ENCODE peak calls at places on chromosomes 7 and 10, in six cellular contexts. S is PC-3, Z is Panc1, H is neuronal stem cell, T is endothelial cell of umbilical vein, N is uterus. M is an unnamed sample.

GRCh38 chr7:101378808-101379207 is 16.1 kb downstream of the COL26A1 start:
- DNase-seq in Z (no peak), N (no peak), S (no peak), H (peak), T (no peak), M (no peak)

GRCh38 chr10:21510218-21511070 is 15.0 kb downstream of the SKIDA1 start:
- DNase-seq in T (no peak), S (no peak), Z (no peak), H (peak), N (no peak), M (no peak)

GRCh38 chr10:1123198-1123597 is 67.0 kb downstream of the WDR37 start:
- DNase-seq in N (no peak), S (no peak), H (no peak), Z (no peak), T (peak), M (no peak)

GRCh38 chr10:96292971-96293909 is 11.0 kb upstream of the DNTT start:
- DNase-seq in T (peak), S (peak), H (peak), Z (peak), N (no peak), M (no peak)

GRCh38 chr10:132400547-132401151 is 3.6 kb downstream of the PWWP2B start:
- DNase-seq in N (no peak), Z (no peak), T (no peak), H (no peak), S (no peak), M (no peak)

GRCh38 chr10:24603333-24603732 is 120.4 kb downstream of the ARHGAP21 start:
- DNase-seq in H (no peak), N (no peak), S (peak), T (no peak), Z (no peak), M (peak)

GRCh38 chr7:2670720-2671391 is 17.1 kb upstream of the AMZ1 start:
- DNase-seq in H (peak), T (peak), Z (peak), N (no peak), S (peak), M (no peak)

GRCh38 chr7:24401628-24402593 is 117.9 kb downstream of the NPY start:
- DNase-seq in N (no peak), H (no peak), T (peak), S (peak), Z (peak), M (no peak)

GRCh38 chr7:2474813-2475677 is 1.2 kb downstream of the GRIFIN start:
- DNase-seq in T (no peak), Z (no peak), H (no peak), N (no peak), S (no peak), M (no peak)

GRCh38 chr7:20539201-20539600 is 76.3 kb upstream of the ABCB5 start:
- DNase-seq in N (no peak), H (no peak), Z (no peak), S (peak), T (no peak), M (no peak)

GRCh38 chr10:67004690-67005089 is 78.9 kb downstream of the LRRTM3 start:
- DNase-seq in T (no peak), H (no peak), N (no peak), S (no peak), Z (no peak), M (no peak)

GRCh38 chr7:1895664-1896515 is 225.8 kb downstream of the ELFN1 start:
- DNase-seq in H (no peak), Z (no peak), S (no peak), N (no peak), T (no peak), M (no peak)

GRCh38 chr10:63456437-63457210 is 9.2 kb downstream of the JMJD1C start:
- DNase-seq in H (no peak), T (no peak), N (no peak), Z (no peak), S (no peak), M (no peak)

GRCh38 chr7:139075031-139075652 is 34.4 kb downstream of the ZC3HAV1 start:
- DNase-seq in Z (peak), N (peak), T (peak), H (peak), S (peak), M (no peak)

GRCh38 chr7:13880789-13881188 is 108.7 kb downstream of the ETV1 start:
- DNase-seq in T (no peak), N (no peak), H (no peak), Z (no peak), S (peak), M (peak)

GRCh38 chr7:29304756-29305155 is 110.2 kb downstream of the CHN2 start:
- DNase-seq in S (peak), Z (no peak), T (peak), H (no peak), N (peak), M (no peak)

GRCh38 chr7:133252506-133252857 is 396 bp upstream of the EXOC4 start:
- DNase-seq in N (no peak), S (no peak), T (no peak), H (no peak), Z (no peak), M (no peak)

GRCh38 chr10:35192645-35193249 is 66.1 kb downstream of the CREM start:
- DNase-seq in S (no peak), T (no peak), Z (no peak), N (no peak), H (no peak), M (no peak)

GRCh38 chr7:85773116-85773783 is 586.4 kb upstream of the SEMA3D start:
- DNase-seq in T (no peak), S (no peak), N (no peak), Z (no peak), H (no peak), M (no peak)

GRCh38 chr10:113704637-113705343 is 25.1 kb downstream of the CASP7 start:
- DNase-seq in S (peak), H (peak), T (peak), Z (peak), N (no peak), M (no peak)

GRCh38 chr10:12041766-12042408 is 722 bp downstream of the UPF2 start:
- DNase-seq in S (peak), Z (no peak), N (no peak), H (no peak), T (peak), M (no peak)

GRCh38 chr10:101063162-101063525 is 1.4 kb downstream of the KAZALD1 start:
- DNase-seq in Z (no peak), H (no peak), S (no peak), N (no peak), T (no peak), M (no peak)

GRCh38 chr7:22425361-22425760 is 68.4 kb upstream of the RAPGEF5 start:
- DNase-seq in N (no peak), H (no peak), Z (no peak), T (no peak), S (no peak), M (no peak)

GRCh38 chr7:70035955-70036354 is 437.7 kb downstream of the AUTS2 start:
- DNase-seq in S (no peak), Z (no peak), H (no peak), N (no peak), T (no peak), M (no peak)

GRCh38 chr10:57628592-57629284 is 639.0 kb downstream of the IPMK start:
- DNase-seq in Z (no peak), H (no peak), S (no peak), T (no peak), N (no peak), M (no peak)

GRCh38 chr10:85557077-85557476 is 809.5 kb downstream of the GRID1 start:
- DNase-seq in H (no peak), N (no peak), S (no peak), T (no peak), Z (no peak), M (no peak)

GRCh38 chr7:78017621-78018100 is 219.1 kb downstream of the PHTF2 start:
- DNase-seq in T (no peak), H (no peak), N (no peak), S (no peak), Z (no peak), M (no peak)

GRCh38 chr7:112646787-112647186 is 143.4 kb downstream of the TMEM168 start:
- DNase-seq in T (no peak), S (no peak), Z (no peak), H (no peak), N (no peak), M (no peak)

GRCh38 chr10:34433241-34434076 is 381.6 kb downstream of the PARD3 start:
- DNase-seq in H (no peak), T (peak), S (no peak), N (no peak), Z (no peak), M (no peak)

GRCh38 chr7:963236-964078 is 9.0 kb upstream of the ADAP1 start:
- DNase-seq in S (no peak), T (no peak), N (no peak), H (no peak), Z (no peak), M (no peak)

GRCh38 chr7:113698556-113699220 is 220.1 kb downstream of the PPP1R3A start:
- DNase-seq in Z (peak), N (no peak), S (peak), T (peak), H (peak), M (no peak)

GRCh38 chr10:79926037-79926436 is 22.9 kb downstream of the SFTPD start:
- DNase-seq in Z (no peak), N (no peak), H (no peak), S (no peak), T (no peak), M (no peak)
- H3K27ac ChIP-seq in Z (no peak), N (no peak), H (no peak), S (no peak), T (no peak), M (no peak)

GRCh38 chr7:120170849-120171248 is 102.1 kb upstream of the KCND2 start:
- DNase-seq in Z (no peak), N (peak), T (no peak), S (peak), H (no peak), M (no peak)
- H3K27ac ChIP-seq in Z (no peak), N (peak), T (no peak), S (peak), H (no peak), M (no peak)

GRCh38 chr7:43879477-43879876 is 10.2 kb upstream of the MRPS24 start:
- DNase-seq in S (peak), H (no peak), T (peak), N (no peak), Z (no peak), M (no peak)

GRCh38 chr7:43877968-43878864 is 8.9 kb upstream of the MRPS24 start:
- DNase-seq in T (no peak), Z (no peak), N (no peak), S (no peak), H (no peak), M (no peak)

GRCh38 chr7:43878867-43879266 is 9.6 kb upstream of the MRPS24 start:
- DNase-seq in H (no peak), S (no peak), N (no peak), Z (no peak), T (peak), M (no peak)

GRCh38 chr7:43876266-43876665 is 6.9 kb upstream of the MRPS24 start:
- DNase-seq in T (no peak), N (no peak), S (no peak), Z (no peak), H (no peak), M (no peak)

GRCh38 chr7:43876976-43877745 is 7.8 kb upstream of the MRPS24 start:
- DNase-seq in Z (no peak), H (no peak), S (no peak), T (no peak), N (no peak), M (no peak)
- H3K27ac ChIP-seq in Z (no peak), H (no peak), S (no peak), T (no peak), N (no peak), M (no peak)

GRCh38 chr10:97714401-97715258 is 1.1 kb downstream of the MARVELD1 start:
- DNase-seq in T (peak), S (peak), N (peak), Z (no peak), H (no peak), M (no peak)
- H3K27ac ChIP-seq in T (peak), S (peak), N (peak), Z (peak), H (peak), M (peak)

GRCh38 chr7:47934831-47935230 is 13.4 kb downstream of the PKD1L1 start:
- DNase-seq in Z (no peak), T (no peak), N (no peak), S (no peak), H (no peak), M (no peak)

GRCh38 chr7:47931005-47931787 is 17.1 kb downstream of the PKD1L1 start:
- DNase-seq in Z (no peak), S (no peak), N (no peak), H (no peak), T (no peak), M (no peak)

GRCh38 chr7:47932466-47933037 is 15.7 kb downstream of the PKD1L1 start:
- DNase-seq in Z (no peak), N (no peak), T (no peak), H (no peak), S (no peak), M (no peak)

GRCh38 chr7:47931788-47932425 is 16.4 kb downstream of the PKD1L1 start:
- DNase-seq in S (no peak), N (no peak), T (no peak), Z (no peak), H (no peak), M (no peak)

DNA sequence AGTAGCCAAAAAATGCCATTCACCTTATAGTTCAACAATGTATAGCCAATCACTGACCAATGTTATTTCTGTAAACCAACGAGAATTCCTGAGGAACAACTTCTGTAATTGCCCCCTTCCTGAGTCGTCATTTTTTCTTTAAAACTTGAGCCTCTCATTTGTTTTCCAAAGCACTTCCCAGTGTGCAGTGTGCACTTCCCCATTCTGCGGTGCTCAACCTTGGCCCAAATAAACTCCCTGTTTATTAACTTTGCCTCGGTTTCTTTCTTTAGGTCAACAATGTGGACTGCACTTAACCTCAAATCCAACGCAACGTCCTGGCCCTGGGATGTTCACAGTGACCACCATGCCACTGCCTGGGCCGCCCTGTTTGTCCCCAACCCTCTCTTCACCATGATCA is 15.0 kb downstream of the PKD1L1 start:
- DNase-seq in N (no peak), H (no peak), Z (no peak), S (no peak), T (no peak), M (no peak)
- H3K27ac ChIP-seq in N (no peak), H (no peak), Z (peak), S (no peak), T (no peak), M (no peak)

DNA sequence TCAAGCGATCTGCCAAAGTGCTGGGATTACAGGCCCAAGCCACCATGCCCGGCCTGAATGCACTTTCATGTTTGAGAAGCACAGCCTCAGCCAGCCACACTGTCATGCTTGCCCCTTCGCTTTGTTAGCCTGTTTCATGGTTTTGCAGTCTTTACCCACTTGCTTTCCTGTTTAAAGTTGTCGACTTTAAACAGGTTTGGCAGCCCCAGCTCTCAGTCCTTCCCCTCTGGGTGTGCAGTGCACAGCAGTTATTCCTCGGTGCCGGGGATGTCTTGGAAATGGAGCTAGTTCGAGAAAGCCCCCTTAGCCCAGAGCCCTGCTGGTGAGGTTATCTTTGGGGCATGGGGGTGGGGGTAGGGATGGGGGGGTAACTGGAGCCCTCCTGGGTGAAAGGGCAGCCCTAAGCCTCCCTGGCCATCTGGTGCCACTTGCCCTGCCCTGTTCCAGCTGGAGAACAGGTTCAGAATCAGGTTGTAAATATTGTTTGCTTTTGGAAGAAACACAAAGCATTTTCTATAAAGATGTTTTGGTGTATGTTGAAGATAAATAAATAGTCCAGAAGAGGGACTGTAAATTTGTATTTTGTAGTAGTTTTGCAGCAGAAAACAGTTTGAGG is 14.8 kb downstream of the TSPAN14 start:
- DNase-seq in T (no peak), S (no peak), H (no peak), Z (no peak), N (no peak), M (no peak)
- H3K27ac ChIP-seq in T (peak), S (no peak), H (no peak), Z (no peak), N (peak), M (peak)